ENCODE peak calls at places on chromosome 16, in nine cellular contexts. One of them, this sample, is unnamed.

GRCh38 chr16:58198739-58199411 is 969 bp upstream of the CSNK2A2 start:
- DNase-seq in IMR-90: no peak
- DNase-seq in tibial artery: no peak
- DNase-seq in foreskin fibroblast: no peak
- DNase-seq in AG10803: no peak
- DNase-seq in HCT116: no peak
- DNase-seq in GM06990: no peak
- DNase-seq in GM13977: no peak
- DNase-seq in transverse colon: no peak
- DNase-seq in this sample: no peak

GRCh38 chr16:21265104-21265825 is 12.8 kb downstream of the CRYM start:
- DNase-seq in transverse colon: no peak
- DNase-seq in AG10803: peak; percentile 47
- DNase-seq in tibial artery: no peak
- DNase-seq in HCT116: no peak
- DNase-seq in foreskin fibroblast: no peak
- DNase-seq in IMR-90: no peak
- DNase-seq in GM06990: no peak
- DNase-seq in GM13977: no peak
- DNase-seq in this sample: no peak

GRCh38 chr16:65672960-65673359 is 551.1 kb upstream of the CDH11 start:
- DNase-seq in foreskin fibroblast: no peak
- DNase-seq in AG10803: peak; percentile 51
- DNase-seq in HCT116: no peak
- DNase-seq in tibial artery: no peak
- DNase-seq in transverse colon: no peak
- DNase-seq in GM06990: no peak
- DNase-seq in GM13977: no peak
- DNase-seq in IMR-90: peak; percentile 22
- DNase-seq in this sample: no peak

GRCh38 chr16:48533931-48534330 is 76.0 kb downstream of the N4BP1 start:
- DNase-seq in foreskin fibroblast: no peak
- DNase-seq in tibial artery: no peak
- DNase-seq in IMR-90: no peak
- DNase-seq in AG10803: no peak
- DNase-seq in GM06990: no peak
- DNase-seq in transverse colon: no peak
- DNase-seq in HCT116: no peak
- DNase-seq in GM13977: no peak
- DNase-seq in this sample: no peak

GRCh38 chr16:48117217-48118105 is 38.3 kb downstream of the ABCC12 start:
- DNase-seq in transverse colon: peak; percentile 23
- DNase-seq in GM06990: peak; percentile 65
- DNase-seq in IMR-90: no peak
- DNase-seq in HCT116: peak; percentile 56
- DNase-seq in AG10803: no peak
- DNase-seq in foreskin fibroblast: no peak
- DNase-seq in tibial artery: no peak
- DNase-seq in GM13977: peak; percentile 80
- DNase-seq in this sample: peak; percentile 85

GRCh38 chr16:11816123-11816522 is 19.1 kb upstream of the ZC3H7A start:
- DNase-seq in AG10803: no peak
- DNase-seq in HCT116: no peak
- DNase-seq in GM06990: no peak
- DNase-seq in IMR-90: no peak
- DNase-seq in GM13977: no peak
- DNase-seq in transverse colon: no peak
- DNase-seq in tibial artery: no peak
- DNase-seq in foreskin fibroblast: no peak
- DNase-seq in this sample: no peak

GRCh38 chr16:2512920-2513404 is 790 bp upstream of the ATP6V0C start:
- DNase-seq in AG10803: no peak
- DNase-seq in HCT116: no peak
- DNase-seq in foreskin fibroblast: no peak
- DNase-seq in IMR-90: no peak
- DNase-seq in transverse colon: no peak
- DNase-seq in tibial artery: no peak
- DNase-seq in GM06990: peak; percentile 59
- DNase-seq in GM13977: peak; percentile 70
- DNase-seq in this sample: peak; percentile 53

GRCh38 chr16:12758031-12758669 is 45.5 kb downstream of the CPPED1 start:
- DNase-seq in foreskin fibroblast: no peak
- DNase-seq in tibial artery: no peak
- DNase-seq in AG10803: no peak
- DNase-seq in IMR-90: no peak
- DNase-seq in transverse colon: no peak
- DNase-seq in HCT116: no peak
- DNase-seq in GM06990: no peak
- DNase-seq in GM13977: no peak
- DNase-seq in this sample: no peak

GRCh38 chr16:87922250-87922871 is 14.0 kb downstream of the CA5A start:
- DNase-seq in foreskin fibroblast: no peak
- DNase-seq in IMR-90: no peak
- DNase-seq in tibial artery: no peak
- DNase-seq in AG10803: no peak
- DNase-seq in GM13977: no peak
- DNase-seq in transverse colon: no peak
- DNase-seq in GM06990: no peak
- DNase-seq in HCT116: no peak
- DNase-seq in this sample: no peak

GRCh38 chr16:87927195-87927562 is 9.2 kb downstream of the CA5A start:
- DNase-seq in foreskin fibroblast: no peak
- DNase-seq in transverse colon: no peak
- DNase-seq in GM13977: no peak
- DNase-seq in HCT116: no peak
- DNase-seq in IMR-90: no peak
- DNase-seq in tibial artery: no peak
- DNase-seq in GM06990: no peak
- DNase-seq in AG10803: no peak
- DNase-seq in this sample: no peak

GRCh38 chr16:87924041-87924851 is 12.1 kb downstream of the CA5A start:
- DNase-seq in GM06990: peak; percentile 73
- DNase-seq in HCT116: no peak
- DNase-seq in GM13977: peak; percentile 90
- DNase-seq in foreskin fibroblast: no peak
- DNase-seq in tibial artery: no peak
- DNase-seq in IMR-90: no peak
- DNase-seq in AG10803: no peak
- DNase-seq in transverse colon: peak; percentile 25
- DNase-seq in this sample: peak; percentile 88

GRCh38 chr16:87926246-87927194 is 9.8 kb downstream of the CA5A start:
- DNase-seq in HCT116: no peak
- DNase-seq in IMR-90: no peak
- DNase-seq in GM13977: peak; percentile 79
- DNase-seq in tibial artery: no peak
- DNase-seq in transverse colon: no peak
- DNase-seq in AG10803: no peak
- DNase-seq in foreskin fibroblast: no peak
- DNase-seq in GM06990: no peak
- DNase-seq in this sample: peak; percentile 81

DNA sequence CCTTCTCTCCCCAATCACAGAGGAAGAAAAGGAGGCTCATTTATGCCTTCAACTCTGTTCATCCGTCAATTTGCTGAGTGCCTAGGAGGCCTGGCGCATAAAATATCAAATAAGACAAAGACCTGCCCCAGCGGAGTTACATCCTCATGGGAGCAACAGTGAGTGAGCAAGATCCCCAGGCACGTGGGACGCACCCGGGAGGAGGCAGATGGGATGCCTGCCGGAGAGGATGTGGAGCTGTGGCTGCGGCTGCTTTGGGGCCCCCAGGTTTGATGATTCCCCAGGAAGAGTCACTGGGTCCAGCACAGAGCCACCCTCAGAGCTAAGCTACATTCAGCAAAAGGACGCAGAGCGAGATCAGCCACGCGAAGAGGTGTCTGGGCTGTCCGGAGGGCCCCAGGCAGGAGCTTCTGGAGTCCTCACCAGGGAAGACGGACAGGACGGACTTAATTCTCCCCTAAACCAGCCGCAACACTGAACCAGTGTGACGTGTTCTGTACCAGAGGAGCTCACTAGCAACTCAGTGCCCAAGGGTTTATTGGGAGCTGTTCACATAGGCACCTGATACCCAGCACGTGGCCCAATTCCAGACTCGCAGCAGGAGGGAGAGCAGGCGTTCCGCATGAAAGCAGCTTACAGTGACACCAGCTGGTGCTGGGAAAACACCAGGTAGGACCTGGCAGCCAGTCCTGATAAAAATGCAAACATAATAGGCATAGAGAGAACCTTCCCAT is 11.2 kb downstream of the CA5A start:
- DNase-seq in GM06990: no peak
- DNase-seq in HCT116: no peak
- DNase-seq in tibial artery: no peak
- DNase-seq in IMR-90: no peak
- DNase-seq in AG10803: no peak
- DNase-seq in transverse colon: no peak
- DNase-seq in foreskin fibroblast: no peak
- DNase-seq in GM13977: no peak
- DNase-seq in this sample: no peak
- TF ChIP-seq CTCF in GM06990: no peak
- TF ChIP-seq CTCF in HCT116: no peak
- TF ChIP-seq CTCF in tibial artery: no peak
- TF ChIP-seq CTCF in IMR-90: no peak
- TF ChIP-seq CTCF in AG10803: no peak
- TF ChIP-seq CTCF in transverse colon: no peak
- TF ChIP-seq CTCF in foreskin fibroblast: no peak
- TF ChIP-seq CTCF in GM13977: no peak
- TF ChIP-seq CTCF in this sample: no peak

GRCh38 chr16:534089-534635 is 6.7 kb downstream of the CAPN15 start:
- DNase-seq in HCT116: no peak
- DNase-seq in tibial artery: no peak
- DNase-seq in transverse colon: peak; percentile 87
- DNase-seq in AG10803: no peak
- DNase-seq in GM06990: no peak
- DNase-seq in IMR-90: no peak
- DNase-seq in GM13977: no peak
- DNase-seq in foreskin fibroblast: no peak
- DNase-seq in this sample: no peak

GRCh38 chr16:534856-535445 is 7.4 kb downstream of the CAPN15 start:
- DNase-seq in AG10803: no peak
- DNase-seq in IMR-90: no peak
- DNase-seq in foreskin fibroblast: no peak
- DNase-seq in GM13977: no peak
- DNase-seq in GM06990: no peak
- DNase-seq in transverse colon: no peak
- DNase-seq in HCT116: no peak
- DNase-seq in tibial artery: no peak
- DNase-seq in this sample: no peak

GRCh38 chr16:537415-538335 is 10.2 kb downstream of the CAPN15 start:
- DNase-seq in transverse colon: no peak
- DNase-seq in foreskin fibroblast: no peak
- DNase-seq in HCT116: no peak
- DNase-seq in GM06990: no peak
- DNase-seq in GM13977: no peak
- DNase-seq in IMR-90: no peak
- DNase-seq in tibial artery: no peak
- DNase-seq in AG10803: no peak
- DNase-seq in this sample: no peak

GRCh38 chr16:536746-537145 is 9.2 kb downstream of the CAPN15 start:
- DNase-seq in transverse colon: no peak
- DNase-seq in GM06990: no peak
- DNase-seq in IMR-90: no peak
- DNase-seq in tibial artery: no peak
- DNase-seq in AG10803: no peak
- DNase-seq in foreskin fibroblast: no peak
- DNase-seq in HCT116: no peak
- DNase-seq in GM13977: no peak
- DNase-seq in this sample: no peak

DNA sequence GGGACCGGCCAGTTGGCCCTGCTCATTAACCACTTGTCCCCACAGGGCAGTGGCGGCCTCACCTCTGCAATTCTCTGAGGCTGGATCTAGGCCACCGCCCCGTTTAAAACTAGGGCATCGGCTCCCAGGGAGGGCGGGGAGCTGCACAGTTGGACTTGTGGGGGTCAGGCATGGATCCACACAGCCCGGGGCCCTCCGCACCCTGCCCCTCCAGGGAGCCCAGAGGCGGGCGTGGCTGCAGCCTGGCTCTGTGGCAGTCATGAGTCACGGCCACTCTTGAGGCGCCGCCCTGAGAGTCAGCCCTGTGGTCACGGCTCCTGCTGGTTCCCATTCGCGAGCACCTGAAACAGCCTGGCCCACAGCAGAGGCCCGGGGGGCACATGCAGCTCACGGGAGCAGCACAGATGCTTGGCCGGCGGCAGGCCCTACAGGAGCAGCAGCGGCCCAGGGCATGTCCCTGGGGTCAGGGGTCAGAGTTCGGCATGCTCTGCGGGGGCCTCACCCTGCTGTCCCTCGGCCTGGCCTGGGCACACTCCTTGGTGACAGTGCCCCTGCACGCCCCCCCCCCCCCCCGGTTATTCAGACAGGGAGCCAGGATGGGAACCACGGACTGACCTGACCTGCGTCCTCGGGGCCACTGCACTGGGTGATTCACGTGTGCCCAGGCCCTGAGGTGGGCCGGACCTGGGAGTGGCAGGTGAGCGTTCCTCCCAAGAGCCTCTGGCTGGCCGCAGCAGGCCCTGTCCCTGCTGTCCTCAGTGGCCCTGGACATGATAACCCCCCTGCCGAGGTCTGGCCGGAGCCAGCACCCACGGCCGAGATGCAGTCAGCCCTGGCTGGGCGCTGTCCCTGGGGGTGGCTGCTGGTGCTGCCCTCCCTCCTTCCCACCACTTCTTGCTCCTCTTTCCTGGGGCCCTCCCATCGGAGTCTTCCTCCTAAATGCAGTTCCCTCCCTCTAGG is 8.2 kb downstream of the CAPN15 start:
- DNase-seq in transverse colon: peak; percentile 89
- DNase-seq in HCT116: peak; percentile 54
- DNase-seq in GM06990: no peak
- DNase-seq in tibial artery: no peak
- DNase-seq in GM13977: no peak
- DNase-seq in foreskin fibroblast: peak; percentile 51
- DNase-seq in AG10803: peak; percentile 69
- DNase-seq in IMR-90: peak; percentile 52
- DNase-seq in this sample: no peak
- TF ChIP-seq CTCF in transverse colon: no peak
- TF ChIP-seq CTCF in HCT116: no peak
- TF ChIP-seq CTCF in GM06990: no peak
- TF ChIP-seq CTCF in tibial artery: no peak
- TF ChIP-seq CTCF in GM13977: no peak
- TF ChIP-seq CTCF in foreskin fibroblast: no peak
- TF ChIP-seq CTCF in AG10803: no peak
- TF ChIP-seq CTCF in IMR-90: no peak
- TF ChIP-seq CTCF in this sample: no peak

GRCh38 chr16:30482366-30482765 is 9.8 kb downstream of the ITGAL start:
- DNase-seq in tibial artery: no peak
- DNase-seq in IMR-90: no peak
- DNase-seq in GM06990: no peak
- DNase-seq in HCT116: peak; percentile 15
- DNase-seq in foreskin fibroblast: no peak
- DNase-seq in AG10803: no peak
- DNase-seq in GM13977: no peak
- DNase-seq in transverse colon: no peak
- DNase-seq in this sample: no peak
- TF ChIP-seq CTCF in tibial artery: no peak
- TF ChIP-seq CTCF in IMR-90: peak; percentile 14
- TF ChIP-seq CTCF in GM06990: no peak
- TF ChIP-seq CTCF in HCT116: peak; percentile 40
- TF ChIP-seq CTCF in foreskin fibroblast: peak; percentile 14
- TF ChIP-seq CTCF in AG10803: peak; percentile 28
- TF ChIP-seq CTCF in GM13977: no peak
- TF ChIP-seq CTCF in transverse colon: peak; percentile 16
- TF ChIP-seq CTCF in this sample: no peak

GRCh38 chr16:3954411-3954921 is 74.0 kb upstream of the CREBBP start:
- DNase-seq in GM13977: no peak
- DNase-seq in AG10803: no peak
- DNase-seq in tibial artery: no peak
- DNase-seq in transverse colon: no peak
- DNase-seq in IMR-90: peak; percentile 57
- DNase-seq in foreskin fibroblast: no peak
- DNase-seq in GM06990: no peak
- DNase-seq in HCT116: no peak
- DNase-seq in this sample: no peak
- TF ChIP-seq CTCF in GM13977: no peak
- TF ChIP-seq CTCF in AG10803: no peak
- TF ChIP-seq CTCF in tibial artery: no peak
- TF ChIP-seq CTCF in transverse colon: no peak
- TF ChIP-seq CTCF in IMR-90: no peak
- TF ChIP-seq CTCF in foreskin fibroblast: no peak
- TF ChIP-seq CTCF in GM06990: no peak
- TF ChIP-seq CTCF in HCT116: no peak
- TF ChIP-seq CTCF in this sample: no peak

This sample was measured in GM10248.